ENCODE peak calls at places on chromosomes 12 and 14, in five cellular contexts. One of them, this sample, is unnamed.

GRCh38 chr14:69572634-69573135 is 2.0 kb downstream of the CCDC177 start:
- DNase-seq in psoas muscle: no peak
- DNase-seq in OCI-LY7: no peak
- DNase-seq in lower lobe of right lung: no peak
- DNase-seq in left lung: no peak
- DNase-seq in this sample: no peak

GRCh38 chr12:95601626-95602025 is 50.4 kb upstream of the USP44 start:
- DNase-seq in OCI-LY7: no peak
- DNase-seq in lower lobe of right lung: no peak
- DNase-seq in psoas muscle: no peak
- DNase-seq in left lung: no peak
- DNase-seq in this sample: no peak

GRCh38 chr14:30362369-30363218 is 196.4 kb upstream of the G2E3 start:
- DNase-seq in lower lobe of right lung: no peak
- DNase-seq in left lung: no peak
- DNase-seq in OCI-LY7: no peak
- DNase-seq in psoas muscle: no peak
- DNase-seq in this sample: no peak

GRCh38 chr14:99721792-99722516 is 37.9 kb downstream of the CYP46A1 start:
- DNase-seq in left lung: no peak
- DNase-seq in OCI-LY7: no peak
- DNase-seq in psoas muscle: no peak
- DNase-seq in lower lobe of right lung: peak
- DNase-seq in this sample: no peak

GRCh38 chr12:44003721-44004120 is 167.8 kb downstream of the TMEM117 start:
- DNase-seq in left lung: no peak
- DNase-seq in OCI-LY7: no peak
- DNase-seq in lower lobe of right lung: no peak
- DNase-seq in psoas muscle: no peak
- DNase-seq in this sample: no peak

GRCh38 chr12:111437816-111438454 is 32.2 kb downstream of the SH2B3 start:
- DNase-seq in left lung: peak
- DNase-seq in psoas muscle: no peak
- DNase-seq in lower lobe of right lung: peak
- DNase-seq in OCI-LY7: no peak
- DNase-seq in this sample: no peak

GRCh38 chr12:104750061-104750460 is 208.0 kb downstream of the SLC41A2 start:
- DNase-seq in OCI-LY7: peak
- DNase-seq in left lung: peak
- DNase-seq in psoas muscle: no peak
- DNase-seq in lower lobe of right lung: peak
- DNase-seq in this sample: no peak

GRCh38 chr12:99996095-99996494 is 11.4 kb upstream of the ANKS1B start:
- DNase-seq in lower lobe of right lung: no peak
- DNase-seq in left lung: no peak
- DNase-seq in psoas muscle: no peak
- DNase-seq in OCI-LY7: no peak
- DNase-seq in this sample: no peak

GRCh38 chr12:32365473-32366064 is 33.8 kb upstream of the FGD4 start:
- DNase-seq in left lung: no peak
- DNase-seq in lower lobe of right lung: no peak
- DNase-seq in OCI-LY7: peak
- DNase-seq in psoas muscle: no peak
- DNase-seq in this sample: peak

GRCh38 chr14:22549981-22550670 is 38.9 kb downstream of the DAD1 start:
- DNase-seq in OCI-LY7: peak
- DNase-seq in lower lobe of right lung: no peak
- DNase-seq in psoas muscle: no peak
- DNase-seq in left lung: no peak
- DNase-seq in this sample: no peak

GRCh38 chr12:89710873-89711179 is 2.2 kb upstream of the ATP2B1 start:
- DNase-seq in OCI-LY7: no peak
- DNase-seq in lower lobe of right lung: no peak
- DNase-seq in psoas muscle: no peak
- DNase-seq in left lung: no peak
- DNase-seq in this sample: no peak

GRCh38 chr12:101713059-101713682 is 15.7 kb downstream of the CHPT1 start:
- DNase-seq in psoas muscle: no peak
- DNase-seq in lower lobe of right lung: no peak
- DNase-seq in OCI-LY7: no peak
- DNase-seq in left lung: peak
- DNase-seq in this sample: no peak

DNA sequence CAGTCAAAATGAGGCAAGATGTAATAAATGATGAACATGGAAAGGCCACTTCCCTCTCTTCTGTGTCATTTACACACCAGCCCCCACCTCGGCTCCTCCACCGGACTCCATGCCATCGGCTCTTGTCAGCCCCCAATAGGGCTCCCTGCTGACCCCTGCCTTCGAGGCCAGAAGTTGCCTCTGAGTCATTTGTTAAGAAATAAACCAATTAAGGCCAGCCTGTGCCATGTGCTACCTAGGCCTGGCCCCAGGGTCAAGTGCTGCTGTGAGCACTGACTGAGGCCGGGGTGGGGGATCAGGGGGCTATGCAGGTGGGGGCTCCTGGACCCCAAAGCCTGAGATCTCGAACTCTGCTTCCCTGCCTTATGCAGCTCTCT is 53.2 kb downstream of the TESC start:
- DNase-seq in OCI-LY7: peak
- DNase-seq in lower lobe of right lung: no peak
- DNase-seq in psoas muscle: no peak
- DNase-seq in left lung: no peak
- DNase-seq in this sample: peak
- TF ChIP-seq CTCF in OCI-LY7: peak
- TF ChIP-seq CTCF in lower lobe of right lung: no peak
- TF ChIP-seq CTCF in psoas muscle: no peak
- TF ChIP-seq CTCF in left lung: no peak
- TF ChIP-seq CTCF in this sample: peak

DNA sequence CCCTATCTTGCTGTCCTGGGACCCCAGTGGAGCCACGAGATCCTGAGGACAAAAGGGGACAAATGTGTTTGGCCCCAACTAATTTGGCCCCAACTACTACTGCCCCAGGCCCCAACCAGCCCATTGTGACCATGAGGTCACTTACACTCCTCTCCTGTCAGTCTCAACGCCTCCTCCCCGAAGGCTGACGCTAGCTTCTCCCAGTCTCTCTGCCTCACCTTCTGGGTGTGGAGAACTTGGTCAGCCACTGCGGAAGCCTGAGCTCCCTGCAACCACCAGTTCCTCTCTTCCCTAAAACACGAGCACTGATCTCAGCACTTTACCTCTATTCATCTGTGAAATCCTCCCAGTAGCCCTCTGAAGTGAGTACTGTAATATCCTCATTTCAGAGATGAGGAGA is 13.3 kb downstream of the FAM181A start:
- DNase-seq in left lung: no peak
- DNase-seq in OCI-LY7: no peak
- DNase-seq in psoas muscle: no peak
- DNase-seq in lower lobe of right lung: no peak
- DNase-seq in this sample: no peak
- H3K27ac ChIP-seq in left lung: no peak
- H3K27ac ChIP-seq in OCI-LY7: no peak
- H3K27ac ChIP-seq in psoas muscle: peak
- H3K27ac ChIP-seq in lower lobe of right lung: no peak
- H3K27ac ChIP-seq in this sample: no peak

GRCh38 chr12:132539016-132539773 is 49.2 kb downstream of the FBRSL1 start:
- DNase-seq in psoas muscle: no peak
- DNase-seq in OCI-LY7: no peak
- DNase-seq in lower lobe of right lung: no peak
- DNase-seq in left lung: no peak
- DNase-seq in this sample: no peak
- TF ChIP-seq CTCF in psoas muscle: no peak
- TF ChIP-seq CTCF in OCI-LY7: no peak
- TF ChIP-seq CTCF in lower lobe of right lung: no peak
- TF ChIP-seq CTCF in left lung: no peak
- TF ChIP-seq CTCF in this sample: no peak

DNA sequence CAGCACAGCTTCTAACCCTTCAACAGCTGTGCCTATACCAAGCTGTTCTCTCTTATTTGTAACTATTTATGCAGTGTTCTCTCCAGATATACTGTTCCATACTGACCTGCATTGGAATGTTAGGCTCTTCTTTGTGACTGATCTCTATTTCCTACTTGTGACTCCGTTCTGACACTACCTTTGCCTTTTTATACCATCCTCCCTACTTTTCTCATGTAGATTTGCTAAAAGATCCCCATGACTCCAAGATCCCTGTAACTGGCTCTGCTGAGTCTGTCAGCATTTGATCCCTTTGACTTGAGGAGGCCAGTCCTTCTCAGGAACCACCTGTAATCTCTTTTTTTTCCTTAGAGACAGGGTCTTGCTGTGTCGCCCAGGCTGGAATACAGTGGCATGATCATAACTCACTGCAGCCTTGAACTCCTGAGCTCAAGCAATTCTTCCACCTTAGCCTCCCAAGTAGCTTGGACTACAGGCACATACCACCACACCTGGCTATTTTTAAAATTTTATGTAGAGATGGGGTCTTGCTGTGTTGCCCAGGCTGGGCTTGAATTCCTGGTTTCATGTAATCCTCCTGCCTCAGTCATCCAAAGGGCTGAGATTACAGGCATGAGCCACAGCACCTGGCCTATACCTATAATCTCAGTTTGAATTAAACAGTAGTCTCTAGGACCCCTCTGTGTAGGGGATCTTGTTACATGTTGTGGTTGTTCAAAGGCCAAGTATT is 368.3 kb downstream of the ZFP36L1 start:
- DNase-seq in lower lobe of right lung: no peak
- DNase-seq in OCI-LY7: no peak
- DNase-seq in psoas muscle: no peak
- DNase-seq in left lung: no peak
- DNase-seq in this sample: no peak
- H3K27ac ChIP-seq in lower lobe of right lung: no peak
- H3K27ac ChIP-seq in OCI-LY7: no peak
- H3K27ac ChIP-seq in psoas muscle: no peak
- H3K27ac ChIP-seq in left lung: no peak
- H3K27ac ChIP-seq in this sample: no peak

DNA sequence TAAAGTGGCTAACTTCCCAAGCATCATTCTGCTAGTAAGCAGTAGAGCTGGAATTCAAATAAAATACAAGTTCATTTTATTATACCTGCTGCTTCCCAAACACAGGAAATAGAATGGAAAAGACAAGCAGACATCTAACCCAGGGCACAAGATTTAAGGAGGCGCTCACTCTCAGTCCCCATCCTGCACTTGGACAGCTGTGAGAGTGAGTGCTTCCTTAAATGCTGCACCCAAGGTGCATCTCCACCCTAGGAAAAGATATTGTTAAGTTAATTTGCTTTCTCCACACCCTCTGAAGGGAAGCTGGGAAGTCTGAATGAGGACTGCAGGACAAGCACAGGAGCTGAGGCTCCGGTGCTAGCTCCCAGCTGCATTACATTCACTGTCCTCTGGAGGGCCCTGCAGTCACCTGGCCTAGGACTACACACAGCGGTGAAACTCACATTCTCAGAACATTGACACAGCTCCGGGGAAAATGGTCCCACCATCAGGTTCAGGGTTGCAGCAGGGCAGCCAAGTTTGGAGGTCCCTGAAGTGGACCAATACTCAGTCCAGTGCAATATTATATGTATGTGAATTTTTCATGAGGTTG is 14.2 kb downstream of the HEBP1 start:
- DNase-seq in left lung: no peak
- DNase-seq in OCI-LY7: no peak
- DNase-seq in psoas muscle: no peak
- DNase-seq in lower lobe of right lung: no peak
- DNase-seq in this sample: peak
- TF ChIP-seq CTCF in left lung: peak
- TF ChIP-seq CTCF in OCI-LY7: peak
- TF ChIP-seq CTCF in psoas muscle: peak
- TF ChIP-seq CTCF in lower lobe of right lung: peak
- TF ChIP-seq CTCF in this sample: peak

DNA sequence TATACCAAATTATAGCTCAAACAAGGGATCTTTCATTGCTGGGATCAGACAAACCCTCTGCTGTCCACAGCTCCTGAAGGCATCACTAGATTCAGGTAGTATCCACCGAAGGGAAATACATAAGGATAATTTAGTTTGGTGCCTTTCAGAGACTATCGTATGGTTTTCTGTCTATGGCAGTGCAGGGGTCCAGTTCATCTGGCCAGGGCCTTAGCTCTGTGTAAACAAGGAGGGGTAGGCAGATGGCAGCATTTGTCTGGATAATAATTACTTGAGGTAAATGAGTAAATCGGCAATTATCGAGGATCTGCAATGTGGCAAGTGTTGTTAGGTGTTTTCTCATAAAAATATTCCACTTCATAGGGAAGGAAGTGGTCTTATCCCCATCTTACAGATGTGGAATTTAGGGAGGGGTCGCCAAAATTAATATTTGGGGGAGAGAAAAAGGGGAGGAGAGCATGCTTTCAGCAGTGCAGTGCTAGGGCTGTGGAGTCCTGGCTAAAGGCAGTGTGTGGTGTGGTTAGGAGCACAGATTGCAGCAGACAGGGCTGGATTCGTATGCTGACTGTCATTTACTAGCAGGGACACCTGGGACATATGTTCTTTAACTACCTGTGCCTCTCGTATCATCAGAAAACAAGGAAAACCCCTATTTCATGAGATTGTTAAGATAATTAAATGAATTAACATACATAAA is 27.0 kb downstream of the RASSF8 start:
- DNase-seq in OCI-LY7: no peak
- DNase-seq in lower lobe of right lung: no peak
- DNase-seq in psoas muscle: no peak
- DNase-seq in left lung: no peak
- DNase-seq in this sample: peak
- H3K27ac ChIP-seq in OCI-LY7: no peak
- H3K27ac ChIP-seq in lower lobe of right lung: no peak
- H3K27ac ChIP-seq in psoas muscle: peak
- H3K27ac ChIP-seq in left lung: no peak
- H3K27ac ChIP-seq in this sample: peak

GRCh38 chr12:92928962-92929915 is at the start of gene EEA1:
- DNase-seq in psoas muscle: peak
- DNase-seq in lower lobe of right lung: peak
- DNase-seq in left lung: peak
- DNase-seq in OCI-LY7: peak
- DNase-seq in this sample: peak

GRCh38 chr12:92927436-92928116 is 1.5 kb downstream of the EEA1 start:
- DNase-seq in OCI-LY7: peak
- DNase-seq in left lung: no peak
- DNase-seq in lower lobe of right lung: no peak
- DNase-seq in psoas muscle: no peak
- DNase-seq in this sample: no peak

GRCh38 chr12:92926549-92926948 is 2.5 kb downstream of the EEA1 start:
- DNase-seq in OCI-LY7: no peak
- DNase-seq in left lung: no peak
- DNase-seq in lower lobe of right lung: no peak
- DNase-seq in psoas muscle: no peak
- DNase-seq in this sample: no peak

GRCh38 chr12:92928431-92928961 is 599 bp downstream of the EEA1 start:
- DNase-seq in lower lobe of right lung: peak
- DNase-seq in OCI-LY7: peak
- DNase-seq in left lung: peak
- DNase-seq in psoas muscle: no peak
- DNase-seq in this sample: peak

GRCh38 chr12:92927055-92927435 is 2.0 kb downstream of the EEA1 start:
- DNase-seq in psoas muscle: peak
- DNase-seq in OCI-LY7: no peak
- DNase-seq in lower lobe of right lung: no peak
- DNase-seq in left lung: no peak
- DNase-seq in this sample: no peak
- TF ChIP-seq CTCF in psoas muscle: peak
- TF ChIP-seq CTCF in OCI-LY7: peak
- TF ChIP-seq CTCF in lower lobe of right lung: no peak
- TF ChIP-seq CTCF in left lung: no peak
- TF ChIP-seq CTCF in this sample: no peak

GRCh38 chr12:1083086-1083887 is 92.3 kb downstream of the ERC1 start:
- DNase-seq in psoas muscle: no peak
- DNase-seq in left lung: no peak
- DNase-seq in OCI-LY7: no peak
- DNase-seq in lower lobe of right lung: no peak
- DNase-seq in this sample: no peak
- H3K27ac ChIP-seq in psoas muscle: peak
- H3K27ac ChIP-seq in left lung: no peak
- H3K27ac ChIP-seq in OCI-LY7: no peak
- H3K27ac ChIP-seq in lower lobe of right lung: no peak
- H3K27ac ChIP-seq in this sample: no peak

GRCh38 chr14:105059035-105059916 is 6.0 kb downstream of the GPR132 start:
- DNase-seq in lower lobe of right lung: peak
- DNase-seq in left lung: peak
- DNase-seq in OCI-LY7: no peak
- DNase-seq in psoas muscle: no peak
- DNase-seq in this sample: no peak
- TF ChIP-seq CTCF in lower lobe of right lung: no peak
- TF ChIP-seq CTCF in left lung: no peak
- TF ChIP-seq CTCF in OCI-LY7: peak
- TF ChIP-seq CTCF in psoas muscle: no peak
- TF ChIP-seq CTCF in this sample: no peak

This sample was measured in WERI-Rb-1.